ENCODE peak calls at places on chromosome 18, in ten cellular contexts. S is bronchial epithelial cell, I is endothelial cell, N is DND-41, M is Peyer's patch, L is GM13976, J is Calu3, E is fibroblast of lung, C is GM12865, V is mammary epithelial cell. U is an unnamed sample.

GRCh38 chr18:21064347-21064746 is 47.3 kb downstream of the ROCK1 start:
- DNase-seq in S (no peak), I (no peak), N (no peak), M (no peak), L (no peak), J (no peak), E (no peak), C (no peak), V (no peak), U (no peak)

GRCh38 chr18:12872408-12872807 is 11.6 kb downstream of the PTPN2 start:
- DNase-seq in S (no peak), I (no peak), N (peak), M (no peak), L (no peak), J (no peak), E (no peak), C (no peak), V (no peak), U (no peak)

GRCh38 chr18:6215888-6216287 is 198.8 kb downstream of the L3MBTL4 start:
- DNase-seq in S (no peak), I (no peak), N (no peak), M (no peak), L (no peak), J (no peak), E (no peak), C (no peak), V (no peak), U (no peak)

GRCh38 chr18:69689081-69689759 is 258.5 kb downstream of the CD226 start:
- DNase-seq in S (no peak), I (no peak), N (no peak), M (no peak), L (no peak), J (no peak), E (peak), C (no peak), V (no peak), U (no peak)

GRCh38 chr18:30094556-30094955 is 948.0 kb downstream of the DSC3 start:
- DNase-seq in S (peak), I (no peak), N (no peak), M (no peak), L (no peak), J (no peak), E (peak), C (no peak), V (peak), U (no peak)

GRCh38 chr18:69239849-69240248 is 160.8 kb upstream of the DOK6 start:
- DNase-seq in S (no peak), I (no peak), N (no peak), M (no peak), L (no peak), J (no peak), E (no peak), C (no peak), V (no peak), U (no peak)

GRCh38 chr18:35089382-35089781 is 48.2 kb downstream of the MAPRE2 start:
- DNase-seq in S (no peak), I (no peak), N (no peak), M (no peak), L (no peak), J (no peak), E (no peak), C (no peak), V (no peak), U (no peak)

GRCh38 chr18:29883114-29883513 is 1159.4 kb downstream of the DSC3 start:
- DNase-seq in S (no peak), I (no peak), N (no peak), M (no peak), L (no peak), J (no peak), E (no peak), C (no peak), V (no peak), U (no peak)

GRCh38 chr18:50970006-50970405 is 2.2 kb downstream of the ELAC1 start:
- DNase-seq in S (peak), I (no peak), N (no peak), M (no peak), L (no peak), J (peak), E (no peak), C (no peak), V (peak), U (no peak)

GRCh38 chr18:35609236-35609635 is 27.7 kb downstream of the GALNT1 start:
- DNase-seq in S (no peak), I (no peak), N (no peak), M (no peak), L (no peak), J (no peak), E (no peak), C (no peak), V (no peak), U (no peak)

GRCh38 chr18:46555724-46556123 is 101.3 kb downstream of the LOXHD1 start:
- DNase-seq in S (peak), I (peak), N (peak), M (no peak), L (peak), J (peak), E (no peak), C (peak), V (no peak), U (no peak)

GRCh38 chr18:55419132-55419938 is 168.7 kb downstream of the TCF4 start:
- DNase-seq in S (peak), I (peak), N (no peak), M (no peak), L (no peak), J (no peak), E (peak), C (no peak), V (no peak), U (no peak)

GRCh38 chr18:8870528-8870927 is 165.2 kb downstream of the MTCL1 start:
- DNase-seq in S (peak), I (no peak), N (no peak), M (no peak), L (no peak), J (no peak), E (no peak), C (no peak), V (peak), U (no peak)

GRCh38 chr18:2304378-2305175 is 266.7 kb downstream of the METTL4 start:
- DNase-seq in S (peak), I (no peak), N (no peak), M (no peak), L (no peak), J (peak), E (no peak), C (no peak), V (peak), U (no peak)

GRCh38 chr18:76496200-76496890 is 1.3 kb upstream of the ZNF516 start:
- DNase-seq in S (peak), I (peak), N (no peak), M (peak), L (no peak), J (peak), E (peak), C (peak), V (no peak), U (peak)

GRCh38 chr18:9831046-9831722 is 54.6 kb upstream of the TXNDC2 start:
- DNase-seq in S (no peak), I (no peak), N (no peak), M (no peak), L (no peak), J (no peak), E (no peak), C (no peak), V (no peak), U (no peak)

GRCh38 chr18:13216732-13217465 is 1.7 kb upstream of the LDLRAD4 start:
- DNase-seq in S (no peak), I (peak), N (peak), M (peak), L (peak), J (peak), E (no peak), C (peak), V (no peak), U (no peak)

GRCh38 chr18:70468861-70469570 is 180.2 kb downstream of the SOCS6 start:
- DNase-seq in S (no peak), I (no peak), N (no peak), M (no peak), L (no peak), J (no peak), E (no peak), C (no peak), V (no peak), U (no peak)

GRCh38 chr18:77911973-77912372 is 662.3 kb downstream of the GALR1 start:
- DNase-seq in S (no peak), I (no peak), N (no peak), M (no peak), L (no peak), J (no peak), E (no peak), C (no peak), V (no peak), U (no peak)

GRCh38 chr18:36066001-36066400 is 1.4 kb downstream of the RPRD1A start:
- DNase-seq in S (peak), I (no peak), N (no peak), M (no peak), L (no peak), J (no peak), E (peak), C (no peak), V (no peak), U (no peak)

GRCh38 chr18:59022167-59022945 is 117.3 kb upstream of the SEC11C start:
- DNase-seq in S (no peak), I (no peak), N (no peak), M (no peak), L (no peak), J (no peak), E (peak), C (no peak), V (no peak), U (no peak)

GRCh38 chr18:8121942-8122480 is 487.2 kb upstream of the RAB12 start:
- DNase-seq in S (peak), I (no peak), N (no peak), M (no peak), L (no peak), J (no peak), E (no peak), C (no peak), V (peak), U (no peak)

GRCh38 chr18:76385681-76385975 is 109.4 kb downstream of the ZNF516 start:
- DNase-seq in S (no peak), I (no peak), N (peak), M (no peak), L (no peak), J (no peak), E (no peak), C (no peak), V (no peak), U (no peak)

GRCh38 chr18:42649636-42650035 is 465.8 kb downstream of the RIT2 start:
- DNase-seq in S (peak), I (no peak), N (no peak), M (no peak), L (no peak), J (no peak), E (no peak), C (no peak), V (peak), U (no peak)

GRCh38 chr18:10285283-10285640 is 169.2 kb upstream of the APCDD1 start:
- DNase-seq in S (no peak), I (no peak), N (no peak), M (no peak), L (no peak), J (no peak), E (no peak), C (peak), V (no peak), U (no peak)

GRCh38 chr18:13442451-13442850 is 223.9 kb downstream of the LDLRAD4 start:
- DNase-seq in S (no peak), I (no peak), N (no peak), M (no peak), L (no peak), J (no peak), E (no peak), C (no peak), V (no peak), U (no peak)

GRCh38 chr18:8704361-8705279 is 736 bp upstream of the MTCL1 start:
- DNase-seq in S (peak), I (peak), N (peak), M (peak), L (peak), J (peak), E (peak), C (peak), V (peak), U (peak)

DNA sequence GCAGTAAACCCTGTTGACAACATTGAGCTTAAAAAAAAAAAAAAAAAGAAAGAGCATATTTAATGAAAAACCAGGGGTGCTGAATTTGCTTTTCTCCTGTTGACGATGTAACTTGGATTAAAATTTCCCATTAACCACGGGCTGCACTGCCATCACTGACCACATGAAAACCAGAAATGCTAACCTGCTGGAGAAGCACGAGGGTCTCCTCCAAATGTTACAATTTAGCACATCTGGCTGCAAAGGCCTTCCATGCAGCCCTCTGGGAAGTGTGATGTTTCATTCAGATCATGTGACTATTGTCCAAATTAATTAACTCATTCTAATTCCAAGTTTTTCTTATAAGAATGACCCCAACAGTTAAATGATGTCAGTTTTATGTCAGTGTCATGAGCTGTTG is 26.9 kb upstream of the SERPINB12 start:
- DNase-seq in S (no peak), I (no peak), N (no peak), M (no peak), L (no peak), J (no peak), E (no peak), C (no peak), V (no peak), U (no peak)
- TF ChIP-seq CTCF in S (no peak), I (peak), N (peak), M (no peak), L (no peak), J (no peak), E (peak), C (peak), V (peak), U (no peak)

DNA sequence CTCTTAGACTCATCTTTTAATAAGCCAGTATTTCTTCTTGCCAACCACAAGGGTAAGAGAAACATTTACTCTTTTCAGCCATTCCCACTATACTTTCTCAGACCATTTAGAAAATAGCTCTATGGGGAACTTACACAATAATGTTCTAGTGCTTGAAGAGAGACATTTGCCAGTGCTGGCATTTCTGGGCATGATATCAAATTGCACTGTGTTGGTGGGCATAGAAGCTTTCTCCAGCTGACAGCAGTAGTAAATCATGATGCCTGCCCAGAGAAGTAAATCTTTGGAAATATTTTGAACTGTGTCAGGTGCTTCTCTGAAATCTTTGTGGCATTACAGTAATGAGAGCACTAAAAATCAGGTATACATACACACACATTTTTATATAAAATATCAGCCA is 346.5 kb downstream of the CBLN2 start:
- DNase-seq in S (no peak), I (no peak), N (no peak), M (no peak), L (no peak), J (no peak), E (no peak), C (no peak), V (no peak), U (no peak)
- TF ChIP-seq CTCF in S (no peak), I (no peak), N (no peak), M (no peak), L (no peak), J (no peak), E (no peak), C (no peak), V (no peak), U (no peak)

GRCh38 chr18:72544092-72544886 is at the start of gene CBLN2:
- DNase-seq in S (peak), I (peak), N (no peak), M (peak), L (peak), J (peak), E (peak), C (peak), V (peak), U (no peak)
- TF ChIP-seq CTCF in S (peak), I (no peak), N (no peak), M (no peak), L (peak), J (peak), E (peak), C (peak), V (peak), U (no peak)

GRCh38 chr18:79395308-79395640 is 456 bp upstream of the NFATC1 start:
- DNase-seq in S (no peak), I (peak), N (no peak), M (no peak), L (no peak), J (no peak), E (no peak), C (no peak), V (no peak), U (no peak)

GRCh38 chr18:79395761-79396404 is at the start of gene NFATC1:
- DNase-seq in S (peak), I (peak), N (peak), M (peak), L (peak), J (peak), E (peak), C (peak), V (peak), U (peak)

GRCh38 chr18:79397288-79397829 is 1.6 kb downstream of the NFATC1 start:
- DNase-seq in S (no peak), I (no peak), N (no peak), M (peak), L (no peak), J (no peak), E (no peak), C (no peak), V (no peak), U (no peak)

GRCh38 chr18:79397830-79398761 is 2.4 kb downstream of the NFATC1 start:
- DNase-seq in S (no peak), I (no peak), N (no peak), M (peak), L (no peak), J (no peak), E (no peak), C (no peak), V (no peak), U (no peak)

DNA sequence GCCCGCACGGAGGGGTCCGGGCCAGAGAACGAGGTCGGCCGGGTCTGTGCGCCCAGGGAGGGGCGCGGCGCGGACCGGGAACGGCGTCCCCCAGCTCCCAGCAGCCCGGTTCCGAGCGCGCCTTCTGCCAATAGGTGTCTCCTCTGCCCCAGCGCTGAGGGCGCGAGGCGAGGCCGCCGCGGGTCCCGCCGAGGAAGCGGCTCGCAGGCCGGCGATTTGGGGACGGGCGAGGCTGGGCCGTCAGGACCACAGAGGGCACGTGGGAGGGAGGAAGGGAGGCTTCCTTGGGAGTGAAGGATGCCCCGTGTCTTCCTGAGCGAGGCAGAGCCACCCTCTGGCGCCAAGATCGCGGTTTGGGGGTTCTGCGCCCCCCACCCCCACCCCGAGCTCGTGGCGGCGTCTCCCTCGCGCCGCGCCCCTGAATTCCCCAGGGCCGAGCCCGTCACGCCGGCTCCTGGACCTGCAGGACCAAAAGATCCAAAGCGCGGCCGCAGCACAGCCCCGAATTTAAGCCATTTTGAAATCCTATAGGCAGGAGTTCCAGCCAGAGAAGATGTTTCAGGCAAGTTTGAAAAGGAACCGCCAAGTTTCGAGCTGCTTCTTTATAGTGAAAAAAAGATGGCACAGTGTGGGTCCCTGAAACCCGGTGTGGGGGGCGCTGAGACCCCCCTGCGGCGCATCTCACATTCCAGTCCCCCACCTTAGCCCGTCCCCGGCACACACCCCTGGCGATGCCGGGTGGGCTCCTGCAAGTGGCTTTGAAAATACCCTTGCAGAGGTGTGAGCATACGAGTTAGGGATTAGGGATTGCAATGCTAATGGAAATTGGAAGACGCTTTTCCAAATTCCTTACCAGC is 929 bp downstream of the NFATC1 start:
- DNase-seq in S (no peak), I (peak), N (no peak), M (peak), L (peak), J (peak), E (peak), C (peak), V (peak), U (no peak)
- TF ChIP-seq CTCF in S (peak), I (no peak), N (peak), M (no peak), L (peak), J (no peak), E (no peak), C (peak), V (no peak), U (no peak)

GRCh38 chr18:74115046-74115445 is 32.6 kb downstream of the FBXO15 start:
- DNase-seq in S (peak), I (no peak), N (no peak), M (no peak), L (no peak), J (no peak), E (no peak), C (no peak), V (no peak), U (no peak)

GRCh38 chr18:74110983-74111382 is 36.7 kb downstream of the FBXO15 start:
- DNase-seq in S (no peak), I (no peak), N (no peak), M (no peak), L (no peak), J (no peak), E (no peak), C (no peak), V (no peak), U (no peak)

GRCh38 chr18:74114206-74114605 is 33.4 kb downstream of the FBXO15 start:
- DNase-seq in S (no peak), I (no peak), N (no peak), M (no peak), L (no peak), J (no peak), E (no peak), C (no peak), V (no peak), U (no peak)

GRCh38 chr18:74113711-74114110 is 33.9 kb downstream of the FBXO15 start:
- DNase-seq in S (no peak), I (no peak), N (no peak), M (no peak), L (no peak), J (no peak), E (no peak), C (no peak), V (no peak), U (no peak)

GRCh38 chr18:74116628-74117554 is 30.7 kb downstream of the FBXO15 start:
- DNase-seq in S (peak), I (peak), N (peak), M (no peak), L (no peak), J (peak), E (peak), C (peak), V (peak), U (no peak)
- TF ChIP-seq CTCF in S (peak), I (peak), N (peak), M (no peak), L (peak), J (peak), E (peak), C (peak), V (peak), U (peak)

DNA sequence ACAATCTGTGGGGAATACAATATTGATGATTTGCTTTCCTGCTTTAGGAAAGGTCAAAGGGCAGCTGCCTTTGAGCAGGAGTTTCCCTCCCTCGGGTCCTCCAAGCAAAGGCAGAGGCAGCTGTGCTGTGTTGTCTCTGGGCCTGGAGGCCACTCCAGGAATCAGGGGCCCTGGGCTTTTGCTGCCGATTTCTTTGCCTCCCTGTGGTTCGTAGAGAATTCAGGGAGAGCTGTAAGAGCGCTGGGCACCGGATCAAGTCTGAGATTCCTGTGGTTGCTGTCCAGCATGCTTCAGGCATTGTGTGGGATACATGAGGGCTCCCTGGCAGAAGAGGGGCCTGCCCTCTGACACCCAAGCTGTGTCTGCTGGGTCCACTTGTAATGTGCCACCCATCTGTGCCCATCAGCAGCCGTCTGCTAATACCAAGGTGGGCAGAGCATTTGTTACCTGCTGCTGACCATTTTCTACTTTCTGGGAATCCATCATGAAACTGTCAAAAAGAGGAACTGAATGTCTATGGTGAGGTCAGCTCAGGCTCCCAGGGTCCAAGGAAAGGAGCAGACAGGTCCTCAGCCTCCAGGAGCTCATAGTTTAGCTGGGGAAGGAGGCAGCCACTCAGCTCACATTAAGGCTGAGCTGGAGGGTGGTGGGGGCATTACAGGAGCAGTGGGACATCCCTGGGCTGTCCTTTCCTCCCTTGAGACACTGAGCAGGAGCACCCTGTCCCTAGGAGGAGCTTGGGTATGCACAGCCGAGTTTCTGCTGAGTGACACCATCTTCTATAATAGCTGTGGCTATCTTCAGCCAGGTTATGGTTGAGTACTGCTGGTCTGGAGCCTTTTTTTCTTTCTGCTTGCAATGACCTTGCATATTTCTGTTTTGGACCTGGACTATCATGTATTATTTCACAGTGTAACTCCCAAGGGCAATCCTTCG is 68.5 kb downstream of the CTIF start:
- DNase-seq in S (no peak), I (no peak), N (no peak), M (no peak), L (no peak), J (no peak), E (peak), C (no peak), V (peak), U (no peak)
- TF ChIP-seq CTCF in S (no peak), I (no peak), N (no peak), M (no peak), L (no peak), J (no peak), E (no peak), C (no peak), V (no peak), U (no peak)